ENCODE peak calls at places on chromosomes 5 and 9, in six cellular contexts. Y, S, M, V, G and Z are unnamed samples.

GRCh38 chr5:131258733-131259132 is 5.1 kb upstream of the CDC42SE2 start:
- DNase-seq in S (no peak), Y (no peak), V (no peak), M (no peak), G (no peak), Z (no peak)

GRCh38 chr9:99660191-99660636 is 161.5 kb upstream of the NR4A3 start:
- DNase-seq in V (peak; percentile 4), S (peak; percentile 43), M (no peak), G (no peak), Y (no peak), Z (no peak)

GRCh38 chr5:81336528-81336927 is 35.1 kb downstream of the ZCCHC9 start:
- DNase-seq in G (no peak), S (no peak), Y (no peak), V (no peak), M (no peak), Z (no peak)

GRCh38 chr5:127762412-127762811 is 59.2 kb downstream of the CCDC192 start:
- DNase-seq in Y (no peak), M (no peak), G (no peak), S (no peak), V (no peak), Z (no peak)

GRCh38 chr9:93677641-93678136 is 101.3 kb downstream of the PHF2 start:
- DNase-seq in V (peak; percentile 1), S (peak; percentile 25), M (peak; percentile 45), G (no peak), Y (no peak), Z (no peak)

GRCh38 chr5:131109540-131110255 is 55.4 kb downstream of the HINT1 start:
- DNase-seq in S (no peak), M (no peak), G (peak; percentile 10), V (peak; percentile 6), Y (no peak), Z (no peak)

GRCh38 chr5:140346348-140347221 is at the start of gene HBEGF:
- DNase-seq in Y (peak; percentile 84), G (peak; percentile 53), V (peak; percentile 84), S (peak; percentile 88), M (peak; percentile 88), Z (peak; percentile 76)

GRCh38 chr9:92493741-92494387 is 11.6 kb upstream of the ASPN start:
- DNase-seq in V (no peak), S (no peak), M (no peak), G (no peak), Y (no peak), Z (no peak)

GRCh38 chr9:129102791-129103594 is 7.6 kb downstream of the CRAT start:
- DNase-seq in V (peak; percentile 34), S (peak; percentile 52), M (no peak), Y (no peak), G (no peak), Z (no peak)

GRCh38 chr5:125181955-125182354 is 435.5 kb upstream of the ZNF608 start:
- DNase-seq in V (no peak), G (no peak), S (no peak), M (no peak), Y (no peak), Z (no peak)

GRCh38 chr9:114276908-114277821 is 45.7 kb upstream of the ORM1 start:
- DNase-seq in V (no peak), Y (peak; percentile 28), S (peak; percentile 20), G (no peak), M (peak; percentile 42), Z (no peak)

GRCh38 chr9:132341177-132341840 is 13.5 kb downstream of the SETX start:
- DNase-seq in S (no peak), V (no peak), G (no peak), M (no peak), Y (no peak), Z (no peak)

GRCh38 chr9:130823435-130823834 is 11.6 kb upstream of the ABL1 start:
- DNase-seq in S (no peak), M (no peak), Y (no peak), V (no peak), G (no peak), Z (no peak)

GRCh38 chr5:77449277-77449676 is 42.8 kb downstream of the WDR41 start:
- DNase-seq in G (no peak), S (no peak), Y (no peak), V (no peak), M (no peak), Z (no peak)

GRCh38 chr9:16653491-16654407 is 216.7 kb downstream of the BNC2 start:
- DNase-seq in G (no peak), S (no peak), V (peak; percentile 13), Y (no peak), M (peak; percentile 76), Z (no peak)

GRCh38 chr5:73160239-73160671 is 12.7 kb upstream of the TMEM174 start:
- DNase-seq in Y (no peak), M (no peak), G (no peak), V (no peak), S (no peak), Z (no peak)

GRCh38 chr9:38649731-38650363 is 29.5 kb upstream of the ANKRD18A start:
- DNase-seq in Y (no peak), V (peak; percentile 57), S (no peak), M (no peak), G (no peak), Z (peak; percentile 45)

GRCh38 chr5:82105457-82105856 is 133.6 kb downstream of the ATG10 start:
- DNase-seq in V (no peak), M (no peak), Y (no peak), G (no peak), S (no peak), Z (no peak)

GRCh38 chr9:127524373-127524772 is 73.1 kb downstream of the LRSAM1 start:
- DNase-seq in G (no peak), M (no peak), Y (no peak), V (no peak), S (no peak), Z (no peak)

GRCh38 chr9:19470981-19471650 is 62.3 kb downstream of the ACER2 start:
- DNase-seq in Y (no peak), M (no peak), G (no peak), V (no peak), S (no peak), Z (peak; percentile 43)

GRCh38 chr5:142289708-142290573 is 34.9 kb downstream of the SPRY4 start:
- DNase-seq in Y (no peak), M (no peak), G (no peak), S (no peak), V (peak; percentile 31), Z (no peak)

GRCh38 chr9:36985769-36986547 is 48.1 kb downstream of the PAX5 start:
- DNase-seq in S (no peak), Y (no peak), M (no peak), G (no peak), V (no peak), Z (no peak)

GRCh38 chr5:134491841-134492442 is 33.5 kb upstream of the JADE2 start:
- DNase-seq in G (no peak), S (no peak), M (no peak), V (no peak), Y (no peak), Z (no peak)

GRCh38 chr5:132327278-132327959 is 33.2 kb downstream of the SLC22A4 start:
- DNase-seq in M (no peak), G (no peak), V (no peak), Y (no peak), S (no peak), Z (no peak)

GRCh38 chr5:37882636-37883035 is 42.8 kb upstream of the GDNF start:
- DNase-seq in S (no peak), G (no peak), V (no peak), Y (no peak), M (no peak), Z (no peak)

GRCh38 chr5:17260549-17260948 is 43.1 kb downstream of the BASP1 start:
- DNase-seq in M (no peak), V (no peak), G (no peak), S (no peak), Y (no peak), Z (no peak)

GRCh38 chr5:179488464-179488863 is 61.9 kb upstream of the RUFY1 start:
- DNase-seq in S (no peak), Y (no peak), V (no peak), M (no peak), G (no peak), Z (no peak)

GRCh38 chr9:23542927-23543326 is 283.1 kb downstream of the ELAVL2 start:
- DNase-seq in M (no peak), S (no peak), V (no peak), Y (no peak), G (no peak), Z (no peak)

GRCh38 chr9:32783168-32783891 is at the start of gene TMEM215:
- DNase-seq in V (no peak), Y (no peak), G (no peak), S (no peak), M (no peak), Z (no peak)

GRCh38 chr5:87399720-87400119 is 13.0 kb downstream of the CCNH start:
- DNase-seq in V (no peak), M (no peak), S (no peak), Y (no peak), G (no peak), Z (no peak)
- H3K27ac ChIP-seq in V (no peak overlapping the region), M (peak overlapping the region; percentile 0), S (peak overlapping the region; percentile 19), Y (no peak overlapping the region), G (no peak overlapping the region), Z (no peak overlapping the region)

GRCh38 chr9:86406366-86406765 is 52.2 kb upstream of the TUT7 start:
- DNase-seq in V (no peak), Y (no peak), G (no peak), M (no peak), S (no peak), Z (no peak)

GRCh38 chr9:86407022-86407421 is 52.8 kb upstream of the TUT7 start:
- DNase-seq in S (no peak), V (no peak), M (no peak), G (no peak), Y (no peak), Z (no peak)

GRCh38 chr9:86408121-86408520 is 53.9 kb upstream of the TUT7 start:
- DNase-seq in M (no peak), Y (no peak), S (no peak), V (no peak), G (no peak), Z (no peak)

GRCh38 chr9:86405926-86406325 is 51.7 kb upstream of the TUT7 start:
- DNase-seq in S (no peak), M (no peak), Y (no peak), V (no peak), G (no peak), Z (peak; percentile 43)

GRCh38 chr9:86405086-86405491 is 50.9 kb upstream of the TUT7 start:
- DNase-seq in V (no peak), S (no peak), G (no peak), M (no peak), Y (no peak), Z (no peak)
- H3K27ac ChIP-seq in V (no peak overlapping the region), S (peak overlapping the region; percentile 86), G (no peak overlapping the region), M (peak overlapping the region; percentile 81), Y (no peak overlapping the region), Z (peak overlapping the region; percentile 90)

GRCh38 chr5:154222414-154222813 is 31.9 kb downstream of the GALNT10 start:
- DNase-seq in S (no peak), M (no peak), Y (no peak), G (no peak), V (no peak), Z (no peak)
- H3K27ac ChIP-seq in S (no peak overlapping the region), M (no peak overlapping the region), Y (no peak overlapping the region), G (peak overlapping the region; percentile 38), V (no peak overlapping the region), Z (no peak overlapping the region)

DNA sequence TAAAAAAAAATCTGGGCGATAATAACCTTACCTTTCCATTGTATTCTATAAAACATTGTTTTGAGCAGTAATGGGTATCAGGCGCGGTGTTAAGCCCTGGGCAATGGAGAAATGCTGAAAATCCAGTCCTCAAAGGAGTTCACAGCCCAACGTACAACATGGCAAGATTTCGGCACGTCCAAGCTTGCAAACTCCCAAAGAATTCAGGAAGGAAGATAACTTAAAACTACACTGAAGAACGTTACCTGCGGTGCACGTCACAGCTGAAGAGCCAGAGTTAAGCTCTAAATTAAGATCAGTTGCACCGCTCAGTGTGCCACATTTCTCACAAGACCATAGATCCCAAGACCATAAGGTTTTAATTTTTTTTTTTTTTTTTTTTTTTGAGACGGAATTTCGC is 942 bp downstream of the ALDH7A1 start:
- DNase-seq in V (no peak), S (no peak), Y (no peak), M (no peak), G (no peak), Z (no peak)
- H3K27ac ChIP-seq in V (peak overlapping the region; percentile 90), S (no peak overlapping the region), Y (no peak overlapping the region), M (peak overlapping the region; percentile 84), G (no peak overlapping the region), Z (no peak overlapping the region)